ENCODE peak calls at places on chromosomes 1 and 21, in ten cellular contexts. L, A, D, S, V, Z, F, R, K and E are unnamed samples.

GRCh38 chr1:15510611-15511405 is 13.2 kb downstream of the CASP9 start:
- DNase-seq in L (no peak), A (no peak), D (no peak), S (no peak), V (no peak), Z (no peak), F (no peak), R (no peak), K (no peak), E (no peak)

GRCh38 chr21:34822209-34822608 is 153.4 kb downstream of the CLIC6 start:
- DNase-seq in L (no peak), A (no peak), D (no peak), S (no peak), V (no peak), Z (no peak), F (no peak), R (no peak), K (no peak), E (no peak)

GRCh38 chr1:93980320-93980744 is 71.1 kb upstream of the GCLM start:
- DNase-seq in L (peak), A (peak), D (peak), S (no peak), V (no peak), Z (no peak), F (peak), R (no peak), K (no peak), E (no peak)

GRCh38 chr1:171881466-171881865 is 40.2 kb downstream of the DNM3 start:
- DNase-seq in L (no peak), A (no peak), D (no peak), S (no peak), V (no peak), Z (no peak), F (no peak), R (no peak), K (no peak), E (no peak)

GRCh38 chr1:32695098-32695904 is 7.3 kb downstream of the SYNC start:
- DNase-seq in L (no peak), A (no peak), D (no peak), S (no peak), V (no peak), Z (no peak), F (no peak), R (no peak), K (peak), E (no peak)

GRCh38 chr1:39676951-39677350 is 5.0 kb upstream of the NT5C1A start:
- DNase-seq in L (no peak), A (no peak), D (no peak), S (no peak), V (no peak), Z (no peak), F (no peak), R (no peak), K (peak), E (no peak)

GRCh38 chr1:215704089-215704860 is 137.2 kb downstream of the KCTD3 start:
- DNase-seq in L (no peak), A (no peak), D (no peak), S (no peak), V (no peak), Z (no peak), F (no peak), R (no peak), K (no peak), E (no peak)

GRCh38 chr1:156862602-156863599 is 2.2 kb downstream of the NTRK1 start:
- DNase-seq in L (no peak), A (no peak), D (no peak), S (no peak), V (no peak), Z (no peak), F (no peak), R (no peak), K (no peak), E (no peak)

GRCh38 chr1:51070011-51070410 is 32.0 kb upstream of the C1orf185 start:
- DNase-seq in L (no peak), A (no peak), D (peak), S (no peak), V (no peak), Z (no peak), F (peak), R (no peak), K (no peak), E (peak)

GRCh38 chr1:29804181-29804899 is 568.0 kb downstream of the PTPRU start:
- DNase-seq in L (no peak), A (no peak), D (no peak), S (no peak), V (no peak), Z (no peak), F (no peak), R (no peak), K (no peak), E (no peak)

GRCh38 chr21:38243732-38244406 is 12.9 kb upstream of the KCNJ15 start:
- DNase-seq in L (no peak), A (no peak), D (no peak), S (no peak), V (no peak), Z (no peak), F (no peak), R (no peak), K (no peak), E (no peak)

GRCh38 chr21:29130234-29130993 is at the start of gene MAP3K7CL:
- DNase-seq in L (peak), A (no peak), D (no peak), S (no peak), V (peak), Z (no peak), F (no peak), R (peak), K (peak), E (no peak)

GRCh38 chr1:6554907-6555778 is at the start of gene TAS1R1:
- DNase-seq in L (no peak), A (no peak), D (no peak), S (peak), V (no peak), Z (no peak), F (no peak), R (no peak), K (peak), E (no peak)

GRCh38 chr1:166390406-166390805 is 223.6 kb upstream of the FAM78B start:
- DNase-seq in L (no peak), A (no peak), D (no peak), S (no peak), V (no peak), Z (no peak), F (no peak), R (no peak), K (no peak), E (no peak)